ENCODE peak calls at places on chromosomes 2 and 18, in ten cellular contexts. One of them, this sample, is unnamed.

GRCh38 chr2:46146866-46147502 is 150.2 kb upstream of the EPAS1 start:
- DNase-seq in mammary epithelial cell: peak; percentile 58
- DNase-seq in right lobe of liver: no peak
- DNase-seq in coronary artery: no peak
- DNase-seq in fibroblast of lung: no peak
- DNase-seq in foreskin fibroblast: no peak
- DNase-seq in lower lobe of right lung: no peak
- DNase-seq in RWPE2: no peak
- DNase-seq in heart right ventricle: no peak
- DNase-seq in brain microvascular endothelial cell: no peak
- DNase-seq in this sample: no peak

GRCh38 chr2:1773883-1774282 is 29.6 kb upstream of the PXDN start:
- DNase-seq in mammary epithelial cell: no peak
- DNase-seq in right lobe of liver: no peak
- DNase-seq in coronary artery: no peak
- DNase-seq in fibroblast of lung: no peak
- DNase-seq in foreskin fibroblast: no peak
- DNase-seq in lower lobe of right lung: peak; percentile 3
- DNase-seq in RWPE2: no peak
- DNase-seq in heart right ventricle: no peak
- DNase-seq in brain microvascular endothelial cell: no peak
- DNase-seq in this sample: no peak

GRCh38 chr18:34866739-34867138 is 156.6 kb downstream of the DTNA start:
- DNase-seq in mammary epithelial cell: no peak
- DNase-seq in right lobe of liver: no peak
- DNase-seq in coronary artery: no peak
- DNase-seq in fibroblast of lung: peak; percentile 44
- DNase-seq in foreskin fibroblast: peak; percentile 12
- DNase-seq in lower lobe of right lung: no peak
- DNase-seq in RWPE2: no peak
- DNase-seq in heart right ventricle: no peak
- DNase-seq in brain microvascular endothelial cell: no peak
- DNase-seq in this sample: peak; percentile 1

GRCh38 chr2:231717281-231718180 is 9.2 kb downstream of the PTMA start:
- DNase-seq in mammary epithelial cell: peak; percentile 47
- DNase-seq in right lobe of liver: no peak
- DNase-seq in coronary artery: no peak
- DNase-seq in fibroblast of lung: no peak
- DNase-seq in foreskin fibroblast: peak; percentile 54
- DNase-seq in lower lobe of right lung: peak; percentile 80
- DNase-seq in RWPE2: no peak
- DNase-seq in heart right ventricle: no peak
- DNase-seq in brain microvascular endothelial cell: peak; percentile 87
- DNase-seq in this sample: no peak

GRCh38 chr2:40369619-40370397 is 82.1 kb downstream of the SLC8A1 start:
- DNase-seq in mammary epithelial cell: peak; percentile 37
- DNase-seq in right lobe of liver: no peak
- DNase-seq in coronary artery: no peak
- DNase-seq in fibroblast of lung: peak; percentile 40
- DNase-seq in foreskin fibroblast: peak; percentile 67
- DNase-seq in lower lobe of right lung: no peak
- DNase-seq in RWPE2: no peak
- DNase-seq in heart right ventricle: no peak
- DNase-seq in brain microvascular endothelial cell: peak; percentile 93
- DNase-seq in this sample: peak; percentile 59

GRCh38 chr2:205776139-205776538 is 93.8 kb downstream of the NRP2 start:
- DNase-seq in mammary epithelial cell: no peak
- DNase-seq in right lobe of liver: peak; percentile 80
- DNase-seq in coronary artery: no peak
- DNase-seq in fibroblast of lung: peak; percentile 46
- DNase-seq in foreskin fibroblast: no peak
- DNase-seq in lower lobe of right lung: peak; percentile 61
- DNase-seq in RWPE2: no peak
- DNase-seq in heart right ventricle: peak; percentile 37
- DNase-seq in brain microvascular endothelial cell: peak; percentile 24
- DNase-seq in this sample: no peak

GRCh38 chr2:150531626-150532419 is 44.4 kb upstream of the RND3 start:
- DNase-seq in mammary epithelial cell: peak; percentile 50
- DNase-seq in right lobe of liver: no peak
- DNase-seq in coronary artery: no peak
- DNase-seq in fibroblast of lung: no peak
- DNase-seq in foreskin fibroblast: peak; percentile 44
- DNase-seq in lower lobe of right lung: no peak
- DNase-seq in RWPE2: no peak
- DNase-seq in heart right ventricle: no peak
- DNase-seq in brain microvascular endothelial cell: no peak
- DNase-seq in this sample: no peak

GRCh38 chr2:45964226-45964841 is 312.9 kb downstream of the PRKCE start:
- DNase-seq in mammary epithelial cell: peak; percentile 99
- DNase-seq in right lobe of liver: peak; percentile 70
- DNase-seq in coronary artery: peak; percentile 77
- DNase-seq in fibroblast of lung: peak; percentile 86
- DNase-seq in foreskin fibroblast: peak; percentile 97
- DNase-seq in lower lobe of right lung: peak; percentile 63
- DNase-seq in RWPE2: peak; percentile 97
- DNase-seq in heart right ventricle: peak; percentile 67
- DNase-seq in brain microvascular endothelial cell: peak; percentile 48
- DNase-seq in this sample: peak; percentile 90

GRCh38 chr2:54577035-54577434 is 120.9 kb downstream of the SPTBN1 start:
- DNase-seq in mammary epithelial cell: peak; percentile 52
- DNase-seq in right lobe of liver: peak; percentile 86
- DNase-seq in coronary artery: no peak
- DNase-seq in fibroblast of lung: no peak
- DNase-seq in foreskin fibroblast: no peak
- DNase-seq in lower lobe of right lung: no peak
- DNase-seq in RWPE2: no peak
- DNase-seq in heart right ventricle: peak; percentile 53
- DNase-seq in brain microvascular endothelial cell: no peak
- DNase-seq in this sample: no peak

GRCh38 chr2:105449083-105449482 is 50.2 kb upstream of the FHL2 start:
- DNase-seq in mammary epithelial cell: no peak
- DNase-seq in right lobe of liver: no peak
- DNase-seq in coronary artery: no peak
- DNase-seq in fibroblast of lung: no peak
- DNase-seq in foreskin fibroblast: no peak
- DNase-seq in lower lobe of right lung: no peak
- DNase-seq in RWPE2: no peak
- DNase-seq in heart right ventricle: no peak
- DNase-seq in brain microvascular endothelial cell: no peak
- DNase-seq in this sample: no peak

GRCh38 chr2:31268344-31268743 is 34.4 kb downstream of the EHD3 start:
- DNase-seq in mammary epithelial cell: no peak
- DNase-seq in right lobe of liver: no peak
- DNase-seq in coronary artery: no peak
- DNase-seq in fibroblast of lung: no peak
- DNase-seq in foreskin fibroblast: no peak
- DNase-seq in lower lobe of right lung: no peak
- DNase-seq in RWPE2: no peak
- DNase-seq in heart right ventricle: no peak
- DNase-seq in brain microvascular endothelial cell: no peak
- DNase-seq in this sample: no peak

GRCh38 chr2:204683384-204683783 is 138.1 kb downstream of the PARD3B start:
- DNase-seq in mammary epithelial cell: no peak
- DNase-seq in right lobe of liver: no peak
- DNase-seq in coronary artery: no peak
- DNase-seq in fibroblast of lung: no peak
- DNase-seq in foreskin fibroblast: no peak
- DNase-seq in lower lobe of right lung: no peak
- DNase-seq in RWPE2: no peak
- DNase-seq in heart right ventricle: no peak
- DNase-seq in brain microvascular endothelial cell: no peak
- DNase-seq in this sample: no peak

DNA sequence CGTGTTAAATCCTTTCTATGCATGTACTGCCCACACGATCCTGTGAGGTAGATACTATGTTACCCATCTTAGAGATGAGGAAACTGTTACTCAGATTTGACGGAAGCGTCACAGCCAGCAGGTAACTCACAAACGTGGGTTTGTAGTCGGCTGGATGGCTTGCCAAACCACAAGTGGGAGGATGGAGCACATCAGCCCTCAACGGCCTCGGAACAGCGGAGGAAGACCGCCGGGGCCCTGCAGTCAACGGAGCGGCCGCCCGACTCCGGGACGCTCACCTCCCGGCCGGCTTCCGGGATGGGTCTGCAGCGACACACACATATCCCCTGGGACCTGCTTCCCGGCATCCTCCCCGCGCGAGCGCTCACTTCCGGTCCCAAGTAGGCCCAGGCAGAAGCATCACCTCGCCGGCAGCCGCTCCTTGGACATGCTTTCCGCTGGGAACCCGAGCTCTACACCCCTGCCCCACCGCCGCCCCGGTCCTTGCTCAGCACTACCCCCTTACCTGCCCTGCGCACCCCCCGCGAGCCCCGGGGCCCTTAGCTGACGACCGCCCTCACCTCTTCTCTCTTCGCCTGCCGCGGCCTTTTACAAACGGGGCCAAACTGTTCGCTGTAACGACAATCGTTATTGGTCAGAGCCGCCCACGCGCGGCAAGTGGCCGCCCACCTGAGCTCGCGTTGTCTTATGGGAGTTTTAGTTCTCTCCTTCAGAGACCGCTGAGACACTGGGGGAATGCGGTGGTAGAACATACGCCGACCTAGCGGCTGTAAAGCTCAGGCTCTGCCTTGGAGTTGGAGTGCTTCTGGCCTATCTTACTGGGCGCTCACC is at the start of gene C2orf42:
- DNase-seq in mammary epithelial cell: peak; percentile 97
- DNase-seq in right lobe of liver: peak; percentile 97
- DNase-seq in coronary artery: peak; percentile 97
- DNase-seq in fibroblast of lung: peak; percentile 98
- DNase-seq in foreskin fibroblast: peak; percentile 97
- DNase-seq in lower lobe of right lung: peak; percentile 97
- DNase-seq in RWPE2: peak; percentile 93
- DNase-seq in heart right ventricle: peak; percentile 97
- DNase-seq in brain microvascular endothelial cell: peak; percentile 98
- DNase-seq in this sample: peak; percentile 93
- TF ChIP-seq CTCF in mammary epithelial cell: no peak
- TF ChIP-seq CTCF in right lobe of liver: no peak
- TF ChIP-seq CTCF in coronary artery: no peak
- TF ChIP-seq CTCF in fibroblast of lung: no peak
- TF ChIP-seq CTCF in foreskin fibroblast: no peak
- TF ChIP-seq CTCF in lower lobe of right lung: peak; percentile 19
- TF ChIP-seq CTCF in RWPE2: no peak
- TF ChIP-seq CTCF in heart right ventricle: no peak
- TF ChIP-seq CTCF in brain microvascular endothelial cell: peak; percentile 44
- TF ChIP-seq CTCF in this sample: peak; percentile 15

GRCh38 chr2:43076676-43077075 is 149.7 kb downstream of the ZFP36L2 start:
- DNase-seq in mammary epithelial cell: no peak
- DNase-seq in right lobe of liver: no peak
- DNase-seq in coronary artery: peak; percentile 54
- DNase-seq in fibroblast of lung: no peak
- DNase-seq in foreskin fibroblast: no peak
- DNase-seq in lower lobe of right lung: no peak
- DNase-seq in RWPE2: no peak
- DNase-seq in heart right ventricle: no peak
- DNase-seq in brain microvascular endothelial cell: no peak
- DNase-seq in this sample: no peak

GRCh38 chr2:43074052-43074451 is 152.4 kb downstream of the ZFP36L2 start:
- DNase-seq in mammary epithelial cell: no peak
- DNase-seq in right lobe of liver: no peak
- DNase-seq in coronary artery: no peak
- DNase-seq in fibroblast of lung: no peak
- DNase-seq in foreskin fibroblast: no peak
- DNase-seq in lower lobe of right lung: no peak
- DNase-seq in RWPE2: no peak
- DNase-seq in heart right ventricle: no peak
- DNase-seq in brain microvascular endothelial cell: no peak
- DNase-seq in this sample: no peak

GRCh38 chr2:43075906-43076585 is 150.4 kb downstream of the ZFP36L2 start:
- DNase-seq in mammary epithelial cell: peak; percentile 57
- DNase-seq in right lobe of liver: no peak
- DNase-seq in coronary artery: peak; percentile 88
- DNase-seq in fibroblast of lung: peak; percentile 82
- DNase-seq in foreskin fibroblast: peak; percentile 80
- DNase-seq in lower lobe of right lung: no peak
- DNase-seq in RWPE2: no peak
- DNase-seq in heart right ventricle: no peak
- DNase-seq in brain microvascular endothelial cell: peak; percentile 65
- DNase-seq in this sample: no peak

GRCh38 chr2:43074592-43075053 is 151.8 kb downstream of the ZFP36L2 start:
- DNase-seq in mammary epithelial cell: no peak
- DNase-seq in right lobe of liver: no peak
- DNase-seq in coronary artery: no peak
- DNase-seq in fibroblast of lung: no peak
- DNase-seq in foreskin fibroblast: no peak
- DNase-seq in lower lobe of right lung: no peak
- DNase-seq in RWPE2: no peak
- DNase-seq in heart right ventricle: no peak
- DNase-seq in brain microvascular endothelial cell: no peak
- DNase-seq in this sample: no peak

GRCh38 chr2:43075054-43075593 is 151.3 kb downstream of the ZFP36L2 start:
- DNase-seq in mammary epithelial cell: peak; percentile 96
- DNase-seq in right lobe of liver: no peak
- DNase-seq in coronary artery: peak; percentile 93
- DNase-seq in fibroblast of lung: peak; percentile 98
- DNase-seq in foreskin fibroblast: peak; percentile 94
- DNase-seq in lower lobe of right lung: no peak
- DNase-seq in RWPE2: no peak
- DNase-seq in heart right ventricle: peak; percentile 83
- DNase-seq in brain microvascular endothelial cell: peak; percentile 93
- DNase-seq in this sample: peak; percentile 94
- TF ChIP-seq CTCF in mammary epithelial cell: no peak
- TF ChIP-seq CTCF in right lobe of liver: no peak
- TF ChIP-seq CTCF in coronary artery: no peak
- TF ChIP-seq CTCF in fibroblast of lung: no peak
- TF ChIP-seq CTCF in foreskin fibroblast: no peak
- TF ChIP-seq CTCF in lower lobe of right lung: no peak
- TF ChIP-seq CTCF in RWPE2: peak; percentile 13
- TF ChIP-seq CTCF in heart right ventricle: peak; percentile 24
- TF ChIP-seq CTCF in brain microvascular endothelial cell: peak; percentile 20
- TF ChIP-seq CTCF in this sample: no peak

DNA sequence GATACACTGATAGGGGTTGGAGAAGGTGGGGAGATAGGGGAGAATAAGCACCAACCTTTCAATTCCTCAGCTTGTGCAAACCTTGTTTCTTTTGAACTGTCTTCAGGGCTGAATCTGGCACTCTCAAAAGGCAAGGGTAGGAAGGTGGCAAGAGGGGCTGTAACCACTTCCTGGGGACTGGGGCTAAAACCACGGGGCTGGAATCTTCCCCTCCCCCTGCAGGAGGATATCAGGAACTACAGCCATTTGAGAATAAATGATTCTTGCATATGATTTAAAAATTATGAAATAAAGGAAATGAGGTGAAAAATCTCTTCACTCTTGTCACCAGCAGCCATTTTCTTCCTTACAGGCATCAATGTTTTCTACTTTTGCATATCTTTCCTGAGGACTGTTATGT is 50.8 kb downstream of the ATOH8 start:
- DNase-seq in mammary epithelial cell: no peak
- DNase-seq in right lobe of liver: peak; percentile 35
- DNase-seq in coronary artery: no peak
- DNase-seq in fibroblast of lung: no peak
- DNase-seq in foreskin fibroblast: no peak
- DNase-seq in lower lobe of right lung: no peak
- DNase-seq in RWPE2: no peak
- DNase-seq in heart right ventricle: no peak
- DNase-seq in brain microvascular endothelial cell: no peak
- DNase-seq in this sample: no peak
- TF ChIP-seq CTCF in mammary epithelial cell: peak; percentile 58
- TF ChIP-seq CTCF in right lobe of liver: peak; percentile 43
- TF ChIP-seq CTCF in coronary artery: peak; percentile 64
- TF ChIP-seq CTCF in fibroblast of lung: peak; percentile 57
- TF ChIP-seq CTCF in foreskin fibroblast: peak; percentile 51
- TF ChIP-seq CTCF in lower lobe of right lung: peak; percentile 61
- TF ChIP-seq CTCF in RWPE2: peak; percentile 52
- TF ChIP-seq CTCF in heart right ventricle: peak; percentile 70
- TF ChIP-seq CTCF in brain microvascular endothelial cell: peak; percentile 77
- TF ChIP-seq CTCF in this sample: peak; percentile 66

GRCh38 chr18:79302120-79302519 is 93.6 kb upstream of the NFATC1 start:
- DNase-seq in mammary epithelial cell: no peak
- DNase-seq in right lobe of liver: no peak
- DNase-seq in coronary artery: no peak
- DNase-seq in fibroblast of lung: no peak
- DNase-seq in foreskin fibroblast: no peak
- DNase-seq in lower lobe of right lung: no peak
- DNase-seq in RWPE2: no peak
- DNase-seq in heart right ventricle: no peak
- DNase-seq in brain microvascular endothelial cell: no peak
- DNase-seq in this sample: no peak
- TF ChIP-seq CTCF in mammary epithelial cell: no peak
- TF ChIP-seq CTCF in right lobe of liver: no peak
- TF ChIP-seq CTCF in coronary artery: no peak
- TF ChIP-seq CTCF in fibroblast of lung: no peak
- TF ChIP-seq CTCF in foreskin fibroblast: no peak
- TF ChIP-seq CTCF in lower lobe of right lung: no peak
- TF ChIP-seq CTCF in RWPE2: no peak
- TF ChIP-seq CTCF in heart right ventricle: no peak
- TF ChIP-seq CTCF in brain microvascular endothelial cell: no peak
- TF ChIP-seq CTCF in this sample: no peak